ENCODE peak calls at places on chromosomes 1 and 21, in nine cellular contexts. B, R, I, Z, T, N, V, D and P are unnamed samples.

GRCh38 chr21:36377391-36377842 is 7.8 kb upstream of the CHAF1B start:
- DNase-seq in B (no peak), R (no peak), I (no peak), Z (peak), T (no peak), N (no peak), V (no peak), D (no peak), P (no peak)

GRCh38 chr1:61618193-61618592 is 106.7 kb downstream of the TM2D1 start:
- DNase-seq in B (no peak), R (no peak), I (no peak), Z (no peak), T (no peak), N (no peak), V (no peak), D (no peak), P (no peak)

GRCh38 chr21:46661627-46662366 is 26.3 kb downstream of the PRMT2 start:
- DNase-seq in B (no peak), R (peak), I (no peak), Z (no peak), T (no peak), N (peak), V (no peak), D (no peak), P (no peak)

GRCh38 chr1:71351438-71351837 is 270.6 kb upstream of the ZRANB2 start:
- DNase-seq in B (peak), R (no peak), I (peak), Z (no peak), T (no peak), N (no peak), V (no peak), D (peak), P (peak)

GRCh38 chr1:117167402-117167801 is 43.3 kb downstream of the VTCN1 start:
- DNase-seq in B (peak), R (no peak), I (no peak), Z (peak), T (no peak), N (no peak), V (no peak), D (no peak), P (no peak)

GRCh38 chr1:36322786-36323635 is 434 bp downstream of the EVA1B start:
- DNase-seq in B (no peak), R (peak), I (peak), Z (peak), T (no peak), N (peak), V (no peak), D (peak), P (no peak)

GRCh38 chr1:112516141-112516540 is 7.4 kb downstream of the WNT2B start:
- DNase-seq in B (no peak), R (no peak), I (no peak), Z (no peak), T (no peak), N (no peak), V (no peak), D (no peak), P (no peak)

GRCh38 chr1:218816999-218817398 is 356.7 kb upstream of the LYPLAL1 start:
- DNase-seq in B (no peak), R (no peak), I (no peak), Z (no peak), T (no peak), N (no peak), V (no peak), D (no peak), P (no peak)

GRCh38 chr1:40383488-40384412 is 10.2 kb downstream of the SMAP2 start:
- DNase-seq in B (peak), R (no peak), I (peak), Z (no peak), T (no peak), N (no peak), V (no peak), D (peak), P (no peak)

GRCh38 chr1:76210130-76210529 is 135.6 kb downstream of the ST6GALNAC3 start:
- DNase-seq in B (no peak), R (no peak), I (no peak), Z (no peak), T (no peak), N (no peak), V (no peak), D (no peak), P (no peak)

GRCh38 chr1:48683878-48684277 is 92.8 kb downstream of the BEND5 start:
- DNase-seq in B (no peak), R (no peak), I (no peak), Z (no peak), T (no peak), N (no peak), V (no peak), D (no peak), P (no peak)